ENCODE peak calls at places on chromosomes 7 and 10, in four cellular contexts. O, G, C and B are unnamed samples.

GRCh38 chr10:55410415-55410885 is 609.4 kb upstream of the PCDH15 start:
- DNase-seq in C (no peak), G (peak), O (peak), B (no peak)

GRCh38 chr7:46695045-46695708 is 774.1 kb upstream of the IGFBP3 start:
- DNase-seq in O (no peak), G (no peak), C (no peak), B (no peak)

GRCh38 chr10:87593702-87594101 is 66.0 kb upstream of the PAPSS2 start:
- DNase-seq in O (no peak), C (no peak), G (no peak), B (no peak)

GRCh38 chr7:69683002-69683401 is 84.7 kb downstream of the AUTS2 start:
- DNase-seq in C (no peak), O (no peak), G (no peak), B (no peak)

GRCh38 chr10:28250782-28251181 is 52.1 kb downstream of the MPP7 start:
- DNase-seq in G (peak), O (no peak), C (no peak), B (peak)

GRCh38 chr7:149001427-149002068 is 26.8 kb downstream of the PDIA4 start:
- DNase-seq in C (no peak), G (no peak), O (no peak), B (no peak)

GRCh38 chr10:19077276-19077675 is 28.7 kb downstream of the MALRD1 start:
- DNase-seq in G (no peak), O (no peak), C (no peak), B (no peak)

GRCh38 chr7:33628894-33629293 is 276.4 kb upstream of the BMPER start:
- DNase-seq in C (no peak), G (no peak), O (no peak), B (no peak)

GRCh38 chr7:593324-594115 is 73.9 kb upstream of the PDGFA start:
- DNase-seq in G (no peak), C (no peak), O (no peak), B (no peak)

GRCh38 chr7:24573554-24574338 is 494 bp downstream of the PALS2 start:
- DNase-seq in G (peak), C (peak), O (peak), B (peak)

GRCh38 chr7:138957217-138957616 is 24.0 kb downstream of the KIAA1549 start:
- DNase-seq in C (no peak), G (no peak), O (no peak), B (no peak)
- TF ChIP-seq CTCF in C (no peak), G (no peak), O (no peak), B (no peak)

GRCh38 chr10:3494131-3494878 is 290.7 kb downstream of the KLF6 start:
- DNase-seq in G (no peak), O (no peak), C (no peak), B (no peak)
- TF ChIP-seq CTCF in G (no peak), O (no peak), C (no peak), B (no peak)

DNA sequence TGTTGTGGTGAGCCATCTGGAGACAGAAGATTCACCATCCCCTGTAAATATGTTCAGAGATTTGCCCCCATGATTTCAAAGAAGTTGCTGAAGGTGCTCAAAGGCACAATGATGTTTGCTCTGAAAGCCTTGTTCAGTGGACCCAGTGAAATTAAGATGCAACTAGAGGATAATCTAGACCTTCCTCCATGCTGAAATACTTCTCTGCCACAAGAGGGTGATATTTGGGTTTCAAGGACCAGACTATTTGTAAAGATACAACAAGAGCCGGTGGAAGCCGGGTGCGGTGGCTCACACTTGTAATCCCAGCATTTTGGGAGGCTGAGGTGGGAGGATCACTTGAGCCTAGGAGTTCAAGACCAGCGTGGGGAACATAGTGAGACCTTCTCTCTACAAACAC is 13.5 kb upstream of the MSRB2 start:
- DNase-seq in C (no peak), G (no peak), O (no peak), B (no peak)
- TF ChIP-seq CTCF in C (no peak), G (peak), O (peak), B (peak)

GRCh38 chr7:26562841-26563240 is 271.2 kb downstream of the SNX10 start:
- DNase-seq in C (no peak), G (no peak), O (no peak), B (no peak)
- TF ChIP-seq CTCF in C (no peak), G (peak), O (peak), B (no peak)

DNA sequence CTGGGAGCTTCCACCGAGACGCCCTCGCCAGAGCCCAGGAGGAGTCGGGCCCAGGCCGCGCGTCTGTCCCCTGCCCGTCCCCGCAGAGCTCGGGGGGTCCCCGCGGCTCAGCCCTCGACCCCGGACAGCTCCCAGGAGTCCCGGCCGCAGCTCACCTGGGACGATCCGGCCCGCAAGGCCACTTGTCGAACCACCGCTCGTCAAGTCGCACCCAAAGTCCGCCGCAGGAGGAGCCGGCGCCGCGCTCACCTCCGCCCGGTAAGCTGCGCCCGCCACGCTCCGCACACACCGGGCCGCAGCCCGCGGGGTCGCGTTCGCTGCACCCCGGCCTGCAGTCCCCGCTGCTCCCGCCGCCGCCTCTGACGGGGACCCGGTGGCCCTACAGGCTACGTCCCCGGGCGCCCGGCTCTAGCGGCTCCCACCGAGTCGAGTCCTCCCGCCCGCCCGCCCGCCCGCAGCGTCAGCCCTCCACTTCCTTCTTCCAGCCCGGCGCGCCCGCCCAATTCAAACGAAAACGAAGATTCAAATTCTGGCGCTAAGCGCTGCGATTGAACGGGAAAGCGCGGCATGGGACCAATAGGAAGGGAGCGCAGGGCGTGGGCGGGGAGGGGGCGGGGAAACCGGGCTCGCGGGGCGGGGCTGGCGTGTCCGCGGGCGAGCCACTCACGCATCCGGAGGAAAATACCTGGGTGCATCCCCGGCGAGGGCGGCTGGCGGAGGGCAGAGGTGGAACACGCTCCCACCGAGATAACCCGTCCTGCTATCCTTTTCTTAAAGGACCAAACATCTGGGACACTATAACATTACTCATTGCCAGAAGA is at the start of gene MKI67:
- DNase-seq in O (peak), G (peak), C (peak), B (peak)
- TF ChIP-seq CTCF in O (no peak), G (no peak), C (no peak), B (no peak)

GRCh38 chr7:104160375-104160774 is 47.4 kb downstream of the ORC5 start:
- DNase-seq in O (no peak), G (no peak), C (no peak), B (peak)
- TF ChIP-seq CTCF in O (peak), G (peak), C (no peak), B (peak)

GRCh38 chr10:97736902-97737769 is at the start of gene ZFYVE27:
- DNase-seq in C (peak), O (peak), G (peak), B (peak)
- TF ChIP-seq CTCF in C (no peak), O (no peak), G (no peak), B (no peak)

GRCh38 chr7:78510580-78511188 is 712.1 kb downstream of the PHTF2 start:
- DNase-seq in C (no peak), G (peak), O (peak), B (peak)
- TF ChIP-seq CTCF in C (no peak), G (peak), O (peak), B (peak)

DNA sequence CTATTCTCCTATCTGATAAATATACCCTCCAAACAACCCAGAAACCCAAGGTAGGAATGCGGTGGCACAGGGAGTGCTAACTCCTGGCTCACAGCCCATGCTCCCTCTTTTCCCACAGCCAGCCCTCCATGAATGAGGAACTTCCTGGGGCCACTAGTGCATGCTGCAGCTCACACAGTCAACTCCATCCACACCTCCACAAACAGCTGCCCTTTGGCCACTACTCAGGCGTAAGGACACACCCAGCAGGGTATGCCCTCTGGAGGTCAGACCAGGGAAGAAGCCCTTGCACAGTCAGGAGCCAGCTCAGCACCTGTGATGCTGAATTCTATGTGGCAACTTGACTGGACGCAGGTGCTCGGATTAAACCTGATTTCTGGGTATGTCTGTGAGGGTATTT is 85.2 kb upstream of the PIK3CG start:
- DNase-seq in G (peak), C (peak), O (no peak), B (no peak)
- TF ChIP-seq CTCF in G (peak), C (peak), O (peak), B (no peak)